ENCODE peak calls at places on chromosomes 16 and 17, in six cellular contexts. J is CD8-positive, alpha-beta T cell; E is amygdala; B is pancreas; Z is cardiac muscle cell; U is fibroblast of lung. K is an unnamed sample.

GRCh38 chr16:61323456-61323855 is 712.8 kb downstream of the CDH8 start:
- DNase-seq in J (no peak), E (no peak), B (no peak), Z (peak; percentile 19), U (peak; percentile 0), K (no peak)

GRCh38 chr17:8643855-8644506 is 13.5 kb upstream of the MYH10 start:
- DNase-seq in J (no peak), E (no peak), B (no peak), Z (no peak), U (no peak), K (no peak)

GRCh38 chr17:57886020-57886419 is 36.2 kb upstream of the MRPS23 start:
- DNase-seq in J (no peak), E (no peak), B (no peak), Z (no peak), U (no peak), K (no peak)

GRCh38 chr17:3796110-3796821 is 4.7 kb downstream of the ITGAE start:
- DNase-seq in J (peak; percentile 94), E (no peak), B (no peak), Z (no peak), U (peak; percentile 40), K (no peak)

GRCh38 chr16:4520913-4521312 is 17.7 kb downstream of the CDIP1 start:
- DNase-seq in J (no peak), E (no peak), B (no peak), Z (no peak), U (no peak), K (no peak)

GRCh38 chr16:89565506-89566372 is 5.3 kb downstream of the RPL13 start:
- DNase-seq in J (peak; percentile 60), E (no peak), B (no peak), Z (peak; percentile 53), U (peak; percentile 56), K (no peak)

GRCh38 chr17:81603846-81604610 is 32.9 kb downstream of the NPLOC4 start:
- DNase-seq in J (no peak), E (no peak), B (peak; percentile 12), Z (no peak), U (no peak), K (no peak)

GRCh38 chr17:71548540-71549190 is 572.2 kb upstream of the SOX9 start:
- DNase-seq in J (no peak), E (no peak), B (no peak), Z (no peak), U (peak; percentile 77), K (no peak)

GRCh38 chr17:48636177-48637018 is 10.2 kb upstream of the HOXB9 start:
- DNase-seq in J (peak; percentile 70), E (no peak), B (peak; percentile 84), Z (peak; percentile 66), U (peak; percentile 41), K (peak; percentile 4)

GRCh38 chr16:17470002-17470870 is 524 bp downstream of the XYLT1 start:
- DNase-seq in J (peak; percentile 46), E (no peak), B (peak; percentile 80), Z (no peak), U (no peak), K (no peak)

GRCh38 chr16:83554096-83554495 is 253.7 kb upstream of the HSBP1 start:
- DNase-seq in J (no peak), E (no peak), B (no peak), Z (no peak), U (no peak), K (no peak)

K was measured in fibroblast of the conjunctiva.